ENCODE peak calls at places on chromosomes 12 and 14, in four cellular contexts. E, M, Z and A are unnamed samples.
A peak's percentile ranks its signal among the peaks of the same experiment; 100 is the strongest.

GRCh38 chr12:6526766-6527525 is 7.4 kb upstream of the GAPDH start:
- DNase-seq in E (no peak), Z (no peak), M (no peak), A (no peak)

GRCh38 chr12:61250303-61250702 is 1009.9 kb upstream of the USP15 start:
- DNase-seq in M (no peak), E (no peak), Z (no peak), A (no peak)

GRCh38 chr12:65196762-65197567 is 27.6 kb downstream of the LEMD3 start:
- DNase-seq in Z (no peak), E (no peak), M (no peak), A (no peak)

GRCh38 chr12:121958521-121959240 is 40.3 kb downstream of the CFAP251 start:
- DNase-seq in Z (no peak), E (peak; percentile 41), M (no peak), A (no peak)

GRCh38 chr12:128794661-128795529 is 28.9 kb downstream of the SLC15A4 start:
- DNase-seq in M (no peak), E (no peak), Z (peak; percentile 72), A (no peak)

GRCh38 chr14:26820101-26820500 is 222.3 kb upstream of the NOVA1 start:
- DNase-seq in Z (no peak), E (peak; percentile 56), M (no peak), A (no peak)

GRCh38 chr12:59086124-59086523 is 165.8 kb upstream of the LRIG3 start:
- DNase-seq in E (no peak), Z (no peak), M (no peak), A (no peak)

GRCh38 chr14:97328743-97329142 is 531.6 kb downstream of the VRK1 start:
- DNase-seq in M (no peak), E (no peak), Z (no peak), A (no peak)

GRCh38 chr14:70692210-70692609 is 50.5 kb downstream of the TTC9 start:
- DNase-seq in M (no peak), Z (no peak), E (no peak), A (no peak)

GRCh38 chr12:3333583-3333982 is 157.4 kb upstream of the PRMT8 start:
- DNase-seq in Z (no peak), E (no peak), M (peak; percentile 90), A (no peak)
- TF ChIP-seq CTCF in Z (no peak), E (no peak), M (peak; percentile 29), A (no peak)

GRCh38 chr12:120495723-120496352 is at the start of gene DYNLL1:
- DNase-seq in Z (peak; percentile 97), E (peak; percentile 94), M (peak; percentile 99), A (peak; percentile 95)
- TF ChIP-seq CTCF in Z (no peak), E (no peak), M (no peak), A (no peak)

GRCh38 chr12:82325540-82326336 is 32.4 kb downstream of the CCDC59 start:
- DNase-seq in M (no peak), E (no peak), Z (no peak), A (no peak)

GRCh38 chr12:82329508-82329907 is 28.7 kb downstream of the CCDC59 start:
- DNase-seq in M (no peak), Z (no peak), E (no peak), A (no peak)

DNA sequence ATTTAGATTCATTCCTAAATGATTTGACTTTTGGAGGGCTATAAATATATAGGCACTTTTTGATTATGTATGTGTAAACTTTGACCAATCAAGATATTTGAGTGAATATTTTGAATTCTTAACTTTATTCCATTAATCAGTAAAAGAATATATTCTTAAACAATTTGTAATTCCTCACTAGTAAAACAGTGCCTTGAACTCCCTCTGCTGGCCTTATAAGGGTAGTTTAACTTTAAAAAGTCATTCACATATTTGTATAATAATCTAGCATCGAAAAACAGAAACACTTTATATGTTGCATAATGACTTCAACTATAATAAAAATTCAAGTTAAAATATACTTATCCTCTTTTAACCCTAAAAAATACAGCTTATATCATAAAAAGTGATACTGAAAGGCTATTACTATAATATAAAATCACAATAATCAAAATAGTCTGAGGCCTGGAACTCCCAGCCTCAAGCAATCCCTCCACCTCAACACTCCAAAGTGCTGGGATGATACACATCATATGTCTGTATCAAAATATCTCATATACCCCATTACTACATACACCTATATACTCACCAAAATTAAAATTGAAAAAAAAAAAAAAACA is 31.2 kb downstream of the CCDC59 start:
- DNase-seq in E (peak; percentile 46), M (no peak), Z (no peak), A (no peak)
- TF ChIP-seq CTCF in E (peak; percentile 45), M (peak; percentile 26), Z (peak; percentile 48), A (peak; percentile 56)

DNA sequence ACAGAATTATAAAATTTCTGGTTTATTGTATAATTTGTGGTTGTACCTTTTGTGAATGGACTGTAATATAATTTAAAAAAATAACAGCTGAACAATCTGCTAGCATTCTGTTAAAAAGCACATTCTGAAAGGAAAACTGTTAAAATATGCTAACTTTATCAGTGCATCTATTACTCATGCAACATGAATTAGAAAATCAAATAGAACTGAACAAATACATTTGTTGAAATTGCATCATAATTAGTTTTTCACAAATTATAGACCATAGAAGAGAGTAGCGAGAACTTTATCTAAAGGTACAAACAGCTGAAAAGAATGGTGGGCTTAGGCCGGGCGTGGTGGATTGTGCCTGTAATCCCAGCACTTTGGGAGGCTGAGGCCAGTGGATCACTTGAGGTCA is 33.0 kb downstream of the PTPN21 start:
- DNase-seq in E (no peak), M (no peak), Z (no peak), A (no peak)
- TF ChIP-seq CTCF in E (no peak), M (no peak), Z (no peak), A (no peak)

GRCh38 chr14:45156067-45156466 is 20.3 kb downstream of the FANCM start:
- DNase-seq in E (no peak), M (no peak), Z (no peak), A (no peak)
- TF ChIP-seq CTCF in E (peak; percentile 2), M (no peak), Z (no peak), A (no peak)

GRCh38 chr14:56150645-56151345 is 32.6 kb downstream of the PELI2 start:
- DNase-seq in M (no peak), E (no peak), Z (no peak), A (no peak)
- TF ChIP-seq CTCF in M (no peak), E (no peak), Z (no peak), A (no peak)

DNA sequence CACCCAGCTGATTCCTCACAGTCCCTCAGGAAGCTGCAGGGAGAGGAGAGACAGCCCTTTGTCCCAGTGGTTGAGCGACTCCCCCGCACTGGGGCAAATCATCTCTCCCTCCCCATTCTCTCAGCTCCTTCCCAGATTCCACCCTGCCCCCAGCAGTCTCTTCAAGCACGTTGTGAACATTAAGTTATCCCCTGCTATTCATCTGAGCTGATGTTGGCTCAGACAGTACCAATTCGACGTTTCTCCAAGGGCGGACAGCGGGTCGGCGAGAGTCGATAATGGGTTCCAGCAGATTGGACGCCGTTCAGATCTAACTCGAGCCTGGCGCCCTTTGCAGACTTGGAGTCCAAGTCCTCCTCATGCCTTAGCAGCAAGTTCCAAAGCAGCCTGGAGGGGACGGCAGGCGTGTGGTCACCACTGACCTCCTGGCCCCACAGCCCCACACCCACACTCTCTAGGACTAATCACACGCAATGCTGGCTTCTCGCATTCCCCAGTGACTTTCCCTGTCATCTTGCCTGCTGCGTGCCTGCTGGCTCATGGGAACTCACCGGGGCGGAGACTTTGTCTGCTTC is 245.9 kb downstream of the CHST11 start:
- DNase-seq in M (no peak), Z (no peak), E (peak; percentile 18), A (no peak)
- TF ChIP-seq CTCF in M (no peak), Z (no peak), E (no peak), A (no peak)

GRCh38 chr14:36773558-36773957 is 111.9 kb downstream of the PAX9 start:
- DNase-seq in E (peak; percentile 12), M (no peak), Z (no peak), A (no peak)

GRCh38 chr14:36771256-36771655 is 109.6 kb downstream of the PAX9 start:
- DNase-seq in E (no peak), Z (no peak), M (no peak), A (no peak)

GRCh38 chr14:36768638-36769337 is 107.1 kb downstream of the PAX9 start:
- DNase-seq in E (no peak), M (no peak), Z (no peak), A (no peak)

GRCh38 chr14:36767603-36768281 is 106.1 kb downstream of the PAX9 start:
- DNase-seq in Z (no peak), E (peak; percentile 3), M (no peak), A (no peak)

DNA sequence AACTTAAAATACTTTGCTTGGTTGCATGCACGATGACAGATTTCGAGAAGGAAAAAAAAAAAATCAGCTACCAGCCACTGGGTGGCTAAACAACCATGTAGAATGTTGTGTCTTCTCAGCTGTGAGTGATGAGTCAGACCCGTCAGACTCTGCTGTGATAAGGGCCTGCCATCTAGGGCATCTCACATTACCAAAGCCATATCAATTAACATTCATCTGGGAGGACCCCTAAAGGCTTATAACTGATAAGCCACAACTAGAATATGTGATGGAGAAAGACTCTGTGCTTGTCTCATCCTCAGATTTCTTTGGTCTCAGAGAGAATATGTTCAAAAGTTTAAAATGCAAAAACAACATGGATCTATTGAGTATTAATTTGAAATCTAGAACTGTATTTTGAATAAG is 111.5 kb downstream of the PAX9 start:
- DNase-seq in M (no peak), Z (no peak), E (peak; percentile 5), A (no peak)
- TF ChIP-seq CTCF in M (no peak), Z (no peak), E (no peak), A (no peak)